ENCODE peak calls at places on chromosomes 4 and X, in six cellular contexts. Z is HepG2, B is fibroblast of mammary gland, T is upper lobe of right lung, H is AG04449, L is psoas muscle. V is an unnamed sample.

GRCh38 chr4:17475481-17475880 is 36.4 kb downstream of the QDPR start:
- DNase-seq in H (no peak), L (no peak), T (no peak), B (peak; percentile 44), Z (no peak), V (no peak)

GRCh38 chr4:96913437-96914075 is 1073.7 kb downstream of the PDHA2 start:
- DNase-seq in L (no peak), T (no peak), H (no peak), Z (no peak), B (no peak), V (no peak)

GRCh38 chr4:10455133-10455532 is 2.1 kb downstream of the ZNF518B start:
- DNase-seq in Z (no peak), T (no peak), H (no peak), B (no peak), L (no peak), V (no peak)

GRCh38 chrX:128717635-128718578 is 665.7 kb upstream of the ACTRT1 start:
- DNase-seq in B (no peak), L (no peak), H (no peak), T (no peak), Z (no peak), V (no peak)

GRCh38 chr4:29277381-29277780 is 1442.8 kb upstream of the PCDH7 start:
- DNase-seq in H (no peak), Z (no peak), L (no peak), B (peak; percentile 44), T (no peak), V (no peak)

GRCh38 chrX:346034-346813 is 27.6 kb upstream of the GTPBP6 start:
- DNase-seq in T (peak; percentile 63), L (no peak), B (no peak), Z (no peak), H (no peak), V (no peak)

GRCh38 chr4:11720292-11720691 is 291.6 kb upstream of the HS3ST1 start:
- DNase-seq in L (no peak), Z (no peak), B (peak; percentile 55), T (no peak), H (no peak), V (no peak)

GRCh38 chrX:68826113-68826980 is 2.5 kb upstream of the EFNB1 start:
- DNase-seq in Z (peak; percentile 29), T (no peak), B (peak; percentile 35), H (no peak), L (no peak), V (no peak)

GRCh38 chr4:81207793-81208192 is 7.2 kb downstream of the PRKG2 start:
- DNase-seq in T (no peak), L (no peak), H (peak; percentile 77), B (peak; percentile 90), Z (no peak), V (no peak)

GRCh38 chr4:41935652-41936021 is 408 bp downstream of the TMEM33 start:
- DNase-seq in B (peak; percentile 37), T (no peak), H (no peak), Z (peak; percentile 63), L (no peak), V (no peak)

GRCh38 chr4:113952452-113953029 is 26.9 kb downstream of the ARSJ start:
- DNase-seq in T (no peak), B (peak; percentile 66), H (no peak), L (no peak), Z (peak; percentile 54), V (no peak)

GRCh38 chr4:141719585-141719984 is 83.2 kb downstream of the IL15 start:
- DNase-seq in H (no peak), B (no peak), T (no peak), L (no peak), Z (no peak), V (no peak)

GRCh38 chr4:41102360-41103092 is 111.8 kb downstream of the APBB2 start:
- DNase-seq in T (no peak), Z (no peak), H (no peak), L (no peak), B (no peak), V (no peak)

GRCh38 chrX:138128025-138128671 is 562.2 kb downstream of the ZIC3 start:
- DNase-seq in L (no peak), H (no peak), Z (peak; percentile 2), B (peak; percentile 45), T (no peak), V (no peak)

GRCh38 chrX:27555514-27555913 is 34.6 kb upstream of the DCAF8L2 start:
- DNase-seq in L (no peak), H (no peak), B (peak; percentile 1), T (no peak), Z (peak; percentile 41), V (no peak)

GRCh38 chr4:110164856-110165255 is 33.6 kb downstream of the ELOVL6 start:
- DNase-seq in B (no peak), Z (no peak), T (no peak), L (no peak), H (no peak), V (no peak)

GRCh38 chrX:145729635-145730034 is 88.0 kb upstream of the SLITRK2 start:
- DNase-seq in H (no peak), L (no peak), T (no peak), Z (no peak), B (peak; percentile 72), V (no peak)

GRCh38 chr4:53572595-53572994 is 18.7 kb downstream of the LNX1 start:
- DNase-seq in H (no peak), L (no peak), T (no peak), Z (no peak), B (no peak), V (no peak)

GRCh38 chrX:11100281-11101035 is 10.7 kb upstream of the HCCS start:
- DNase-seq in B (peak; percentile 69), H (peak; percentile 28), L (no peak), Z (peak; percentile 76), T (no peak), V (peak; percentile 44)
- TF ChIP-seq CTCF in B (peak; percentile 56), H (peak; percentile 31), L (peak; percentile 27), Z (peak; percentile 71), T (peak; percentile 40), V (peak; percentile 56)

GRCh38 chrX:101391831-101392230 is 1.0 kb downstream of the RPL36A start:
- DNase-seq in H (no peak), B (no peak), L (no peak), Z (no peak), T (no peak), V (no peak)
- H3K4me3 ChIP-seq in H (peak overlapping the region; percentile 74), B (peak overlapping the region; percentile 84), L (peak overlapping the region; percentile 65), Z (peak overlapping the region; percentile 78), T (peak overlapping the region; percentile 64), V (peak overlapping the region; percentile 68)

GRCh38 chr4:2910409-2910808 is 52.8 kb downstream of the NOP14 start:
- DNase-seq in Z (no peak), T (no peak), B (no peak), L (no peak), H (no peak), V (no peak)
- TF ChIP-seq CTCF in Z (peak; percentile 32), T (no peak), B (no peak), L (no peak), H (no peak), V (peak; percentile 8)

DNA sequence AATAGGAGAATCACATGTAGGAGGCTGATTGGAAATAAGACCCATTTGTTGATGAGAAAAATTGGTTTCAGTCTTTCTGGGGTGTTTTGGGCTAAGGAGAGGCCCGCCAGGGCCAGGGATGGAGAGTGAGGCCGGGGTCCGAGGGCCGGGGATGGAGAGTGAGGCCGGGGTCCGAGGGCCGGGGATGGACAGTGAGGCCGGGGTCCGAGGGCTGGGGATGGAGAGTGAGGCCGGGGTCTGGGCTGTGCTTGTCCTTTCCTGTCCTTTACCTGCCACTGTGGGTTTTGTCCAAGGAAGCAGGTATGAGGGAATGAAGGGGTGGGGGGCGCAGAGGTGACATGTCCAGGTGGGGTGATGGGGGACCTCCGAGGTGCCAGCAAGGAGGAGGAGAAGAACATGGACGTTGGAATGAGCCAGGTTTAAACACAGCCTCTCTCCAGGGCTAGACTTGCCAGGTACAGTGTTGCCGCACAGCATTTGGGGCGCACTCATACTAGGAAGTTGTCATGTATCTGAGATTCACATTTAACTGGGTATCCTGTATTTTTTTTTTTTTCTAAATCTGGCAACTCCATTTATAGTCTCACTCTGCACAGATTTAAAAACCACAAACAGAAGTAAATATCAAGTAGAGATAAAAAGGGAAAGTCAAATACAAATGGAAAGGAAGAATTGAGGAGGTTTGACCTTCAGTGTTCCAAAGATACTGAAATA is 8.8 kb downstream of the RGS12 start:
- DNase-seq in H (no peak), Z (no peak), B (no peak), T (no peak), L (no peak), V (no peak)
- H3K4me3 ChIP-seq in H (no peak overlapping the region), Z (no peak overlapping the region), B (no peak overlapping the region), T (no peak overlapping the region), L (no peak overlapping the region), V (no peak overlapping the region)

DNA sequence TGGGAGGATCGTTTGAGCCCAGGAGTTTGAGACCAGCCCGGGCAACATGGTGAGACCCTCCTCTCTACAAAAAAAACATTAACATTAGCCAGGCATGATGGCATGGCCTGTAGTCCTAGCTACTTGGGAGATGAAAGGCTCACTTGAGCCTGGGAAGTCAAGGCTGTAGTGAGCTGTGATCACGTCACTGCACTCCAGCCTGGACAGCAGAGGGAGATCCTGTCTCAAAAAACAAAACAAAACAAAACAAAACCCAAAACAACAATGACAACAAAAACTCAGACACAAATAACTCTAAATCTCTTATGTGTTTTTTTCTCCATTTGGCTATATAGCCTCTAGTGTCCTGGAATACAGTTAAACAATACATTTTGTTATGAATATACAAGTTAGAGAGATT is 127.3 kb upstream of the STK26 start:
- DNase-seq in B (no peak), T (no peak), L (no peak), Z (no peak), H (no peak), V (no peak)
- TF ChIP-seq CTCF in B (no peak), T (no peak), L (no peak), Z (no peak), H (no peak), V (no peak)

DNA sequence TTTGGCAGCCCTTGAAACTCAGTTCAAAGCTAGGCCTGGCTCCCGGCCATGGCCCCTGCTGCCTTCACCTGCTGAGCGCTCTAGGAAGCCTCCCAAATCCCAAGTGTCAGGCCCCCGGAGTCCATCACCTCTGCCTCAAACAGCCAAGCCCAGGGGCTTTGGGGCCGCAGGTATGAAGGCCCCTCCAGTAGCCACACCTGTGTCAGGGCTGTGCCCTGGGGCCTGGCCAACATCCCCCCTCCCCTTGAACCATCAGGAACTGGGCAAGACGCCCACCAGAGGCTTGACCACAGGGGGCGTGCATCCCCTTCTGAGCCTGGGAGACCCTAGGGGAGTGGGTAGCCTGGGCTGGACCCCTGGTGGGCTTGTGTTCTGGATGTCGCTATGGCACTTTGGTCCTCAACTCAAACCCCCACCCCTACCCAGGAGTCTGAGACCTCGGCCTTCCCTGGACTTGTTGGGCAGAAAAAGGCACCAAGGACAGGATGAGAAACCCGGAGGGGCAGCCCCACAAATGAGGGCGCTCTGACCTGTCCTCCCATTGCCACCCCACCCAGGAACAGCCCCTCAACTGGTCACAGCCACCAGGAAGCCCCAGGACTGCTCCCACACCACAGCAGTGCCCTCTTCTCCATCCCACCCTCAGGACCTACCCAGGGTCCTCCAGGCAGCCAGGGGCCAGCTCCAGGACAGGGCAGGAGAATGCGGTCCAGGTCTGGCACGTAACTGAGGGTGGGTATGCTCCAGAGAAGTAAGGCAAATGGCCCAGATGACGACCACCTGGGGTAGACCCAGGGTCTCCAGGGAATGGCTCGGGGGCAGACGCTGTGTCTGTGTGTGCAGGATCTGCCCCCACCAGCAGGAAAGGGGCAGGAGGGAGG is 4.2 kb upstream of the SLBP start:
- DNase-seq in Z (no peak), T (peak; percentile 52), L (no peak), H (no peak), B (no peak), V (no peak)
- H3K4me3 ChIP-seq in Z (no peak overlapping the region), T (no peak overlapping the region), L (no peak overlapping the region), H (no peak overlapping the region), B (no peak overlapping the region), V (no peak overlapping the region)